ENCODE peak calls at places on chromosomes 6 and 20, in six cellular contexts. J, Y, I, C, G and A are unnamed samples.

GRCh38 chr6:132669690-132670291 is 10.8 kb upstream of the TAAR1 start:
- DNase-seq in J (no peak), Y (no peak), I (no peak), C (peak; percentile 41), G (no peak), A (no peak)

GRCh38 chr6:109389650-109390274 is 7.5 kb upstream of the CD164 start:
- DNase-seq in J (no peak), Y (no peak), I (no peak), C (no peak), G (no peak), A (no peak)

GRCh38 chr6:154487367-154488275 is 22.9 kb downstream of the CNKSR3 start:
- DNase-seq in J (no peak), Y (no peak), I (no peak), C (peak; percentile 65), G (no peak), A (no peak)

GRCh38 chr20:46346770-46347169 is 38.5 kb upstream of the CDH22 start:
- DNase-seq in J (no peak), Y (no peak), I (no peak), C (no peak), G (no peak), A (no peak)

GRCh38 chr20:39394461-39394860 is 432.3 kb downstream of the DHX35 start:
- DNase-seq in J (no peak), Y (no peak), I (no peak), C (no peak), G (no peak), A (no peak)

GRCh38 chr6:16243055-16243454 is 4.7 kb downstream of the GMPR start:
- DNase-seq in J (no peak), Y (peak; percentile 71), I (peak; percentile 41), C (no peak), G (peak; percentile 66), A (no peak)

GRCh38 chr6:117518870-117519269 is 36.4 kb downstream of the DCBLD1 start:
- DNase-seq in J (no peak), Y (no peak), I (no peak), C (no peak), G (no peak), A (no peak)

GRCh38 chr20:49286689-49287551 is 9.1 kb upstream of the ZNFX1 start:
- DNase-seq in J (no peak), Y (no peak), I (no peak), C (peak; percentile 64), G (no peak), A (no peak)

GRCh38 chr20:18213002-18213401 is 75.3 kb upstream of the ZNF133 start:
- DNase-seq in J (no peak), Y (no peak), I (no peak), C (no peak), G (no peak), A (no peak)

GRCh38 chr6:41021832-41022231 is 17.2 kb downstream of the UNC5CL start:
- DNase-seq in J (no peak), Y (no peak), I (no peak), C (peak; percentile 67), G (no peak), A (no peak)

GRCh38 chr6:160274846-160275510 is 16.4 kb upstream of the SLC22A2 start:
- DNase-seq in J (no peak), Y (no peak), I (no peak), C (no peak), G (no peak), A (no peak)

GRCh38 chr20:3101737-3102574 is 17.4 kb upstream of the AVP start:
- DNase-seq in J (peak; percentile 27), Y (no peak), I (no peak), C (no peak), G (no peak), A (no peak)

GRCh38 chr6:36608788-36609563 is 14.8 kb downstream of the SRSF3 start:
- DNase-seq in J (no peak), Y (no peak), I (no peak), C (no peak), G (peak; percentile 16), A (no peak)

GRCh38 chr20:34312544-34313217 is 9.5 kb upstream of the AHCY start:
- DNase-seq in J (peak; percentile 77), Y (peak; percentile 77), I (peak; percentile 69), C (peak; percentile 99), G (peak; percentile 90), A (peak; percentile 90)

GRCh38 chr6:161369339-161369738 is 95.5 kb upstream of the AGPAT4 start:
- DNase-seq in J (no peak), Y (peak; percentile 93), I (peak; percentile 44), C (no peak), G (no peak), A (no peak)

GRCh38 chr20:53420061-53420460 is 173.6 kb downstream of the ZNF217 start:
- DNase-seq in J (no peak), Y (no peak), I (no peak), C (no peak), G (no peak), A (no peak)

GRCh38 chr6:67680297-67680932 is 954.7 kb upstream of the ADGRB3 start:
- DNase-seq in J (no peak), Y (peak; percentile 51), I (no peak), C (no peak), G (no peak), A (no peak)

GRCh38 chr6:38107073-38107472 is 287.5 kb downstream of the ZFAND3 start:
- DNase-seq in J (no peak), Y (no peak), I (no peak), C (no peak), G (no peak), A (no peak)

GRCh38 chr6:10310826-10311225 is 104.0 kb downstream of the TFAP2A start:
- DNase-seq in J (no peak), Y (no peak), I (no peak), C (no peak), G (no peak), A (no peak)

GRCh38 chr6:38499046-38499445 is 140.7 kb downstream of the BTBD9 start:
- DNase-seq in J (no peak), Y (no peak), I (no peak), C (no peak), G (no peak), A (no peak)

GRCh38 chr6:130417951-130418350 is 52.1 kb downstream of the TMEM200A start:
- DNase-seq in J (no peak), Y (peak; percentile 75), I (no peak), C (no peak), G (no peak), A (no peak)

GRCh38 chr6:91505199-91505598 is 918.3 kb upstream of the MAP3K7 start:
- DNase-seq in J (no peak), Y (no peak), I (no peak), C (no peak), G (no peak), A (no peak)

GRCh38 chr6:39228111-39228971 is 934 bp downstream of the KCNK5 start:
- DNase-seq in J (no peak), Y (no peak), I (no peak), C (no peak), G (no peak), A (no peak)

GRCh38 chr6:144547409-144547808 is 262.3 kb downstream of the UTRN start:
- DNase-seq in J (no peak), Y (no peak), I (no peak), C (no peak), G (no peak), A (no peak)

GRCh38 chr20:47862841-47863240 is 77.6 kb upstream of the SULF2 start:
- DNase-seq in J (no peak), Y (no peak), I (no peak), C (no peak), G (no peak), A (no peak)

DNA sequence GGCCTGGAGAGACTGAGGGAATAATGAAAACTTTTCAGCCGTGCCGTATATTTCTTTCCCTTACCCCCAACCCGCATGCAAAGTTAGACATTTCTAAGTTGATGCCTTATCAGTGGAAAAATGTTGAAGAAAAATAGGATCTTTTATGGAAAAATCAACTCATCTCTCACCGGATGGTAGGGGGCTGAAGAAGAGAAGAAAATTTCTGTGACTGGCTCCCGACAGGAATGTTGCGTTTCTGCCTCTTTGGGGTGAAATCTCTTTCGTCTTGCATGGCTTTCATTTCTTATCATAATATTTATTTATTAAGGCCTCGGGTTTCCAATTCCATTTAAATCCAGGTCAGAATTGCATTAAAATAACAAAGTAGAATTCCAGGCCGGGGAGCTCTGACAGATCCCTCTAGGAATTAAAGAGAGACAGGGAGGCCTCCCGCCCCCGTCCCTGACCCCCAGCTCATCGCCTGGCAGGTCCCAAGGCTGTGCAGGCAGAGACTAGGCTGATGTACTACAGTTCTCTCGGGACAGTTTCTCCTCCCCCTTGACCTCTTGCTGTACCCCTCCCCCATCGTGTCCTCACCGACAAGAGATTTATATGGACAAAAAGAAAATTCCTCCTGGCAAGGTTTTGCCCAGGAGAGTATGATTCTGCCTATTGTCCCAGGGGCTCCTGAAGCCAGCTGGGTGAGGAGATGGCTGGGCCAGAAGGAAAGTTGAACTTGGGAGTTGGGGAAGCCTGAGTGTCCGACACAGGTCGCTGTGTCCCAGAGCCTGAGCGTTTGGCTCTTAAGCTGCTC is 1.3 kb downstream of the SCUBE3 start:
- DNase-seq in J (no peak), Y (peak; percentile 18), I (no peak), C (no peak), G (no peak), A (no peak)
- H3K27ac ChIP-seq in J (no peak overlapping the region), Y (no peak overlapping the region), I (peak overlapping the region; percentile 21), C (no peak overlapping the region), G (peak overlapping the region; percentile 49), A (no peak overlapping the region)

DNA sequence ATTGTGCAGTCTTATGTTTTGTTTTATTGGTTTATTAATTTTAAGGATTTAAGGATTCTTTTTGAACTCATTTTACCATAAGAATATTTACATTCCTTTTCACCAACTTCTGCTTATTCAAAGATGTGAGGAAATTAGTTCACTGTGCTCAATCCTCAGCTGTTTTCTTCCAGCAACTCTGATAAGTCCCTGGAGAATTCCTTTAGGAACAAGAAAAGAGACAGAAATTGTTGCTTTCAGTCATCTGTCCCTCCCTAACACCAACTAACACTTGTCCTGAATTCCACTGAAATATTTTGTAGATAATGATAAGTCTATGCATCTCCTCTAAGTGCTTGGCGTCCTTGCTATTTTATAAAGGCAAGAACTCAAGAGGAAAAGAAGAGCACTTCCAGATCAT is 334.8 kb upstream of the MARCKS start:
- DNase-seq in J (no peak), Y (no peak), I (no peak), C (peak; percentile 55), G (no peak), A (no peak)
- H3K27ac ChIP-seq in J (no peak overlapping the region), Y (no peak overlapping the region), I (no peak overlapping the region), C (no peak overlapping the region), G (no peak overlapping the region), A (no peak overlapping the region)

DNA sequence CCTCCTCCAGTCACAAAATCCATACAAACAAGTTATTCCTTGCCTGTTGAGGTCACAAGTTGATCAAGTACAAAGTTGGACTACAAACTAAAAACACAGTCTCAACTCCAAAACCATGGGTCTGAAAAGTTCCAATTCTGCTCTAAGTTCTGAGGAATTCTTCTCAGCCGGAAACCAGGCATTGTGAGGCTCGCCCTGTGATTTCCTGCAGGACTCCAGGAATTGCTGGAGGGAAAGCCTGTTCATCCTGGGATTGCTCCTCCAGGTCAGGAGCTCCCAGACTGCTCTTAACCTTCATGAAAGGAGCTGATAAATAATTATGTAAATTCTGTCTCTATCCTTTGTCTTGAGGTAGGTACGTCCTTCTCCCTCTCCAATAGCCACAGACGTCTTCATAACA is 8.5 kb downstream of the TRAM2 start:
- DNase-seq in J (no peak), Y (no peak), I (no peak), C (no peak), G (no peak), A (no peak)
- H3K27ac ChIP-seq in J (no peak overlapping the region), Y (peak overlapping the region; percentile 98), I (no peak overlapping the region), C (no peak overlapping the region), G (peak overlapping the region; percentile 82), A (no peak overlapping the region)

DNA sequence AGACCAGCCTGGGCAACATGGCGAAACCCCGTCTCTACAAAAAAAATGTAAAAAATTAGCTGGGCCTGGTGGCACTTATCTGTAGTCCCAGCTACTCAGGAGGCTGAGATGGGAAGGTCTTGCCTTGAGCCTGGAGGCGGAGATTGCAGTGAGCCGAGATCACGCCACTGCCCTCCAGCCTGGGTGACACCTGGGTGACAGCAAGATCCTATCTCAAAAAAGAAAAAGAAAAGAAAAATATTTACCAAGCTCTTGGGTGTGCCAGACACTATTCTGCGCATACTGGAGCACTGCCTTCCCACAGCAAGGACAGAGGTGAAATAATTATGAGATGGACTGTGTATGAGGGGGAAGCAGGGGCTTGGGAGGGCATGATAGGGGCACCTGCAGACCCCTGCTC is 19.6 kb downstream of the POFUT1 start:
- DNase-seq in J (no peak), Y (no peak), I (no peak), C (no peak), G (no peak), A (no peak)
- H3K27ac ChIP-seq in J (no peak overlapping the region), Y (no peak overlapping the region), I (no peak overlapping the region), C (no peak overlapping the region), G (no peak overlapping the region), A (no peak overlapping the region)